ENCODE peak calls at places on chromosomes 7 and 10, in eight cellular contexts. K is NCI-H2081, W is substantia nigra, P is T-helper 2 cell, H is HT-29, Q is G401, R is iPS-NIHi11, B is psoas muscle. F is an unnamed sample.

GRCh38 chr7:128014864-128015263 is 16.4 kb downstream of the LRRC4 start:
- DNase-seq in K (no peak), W (no peak), P (no peak), H (no peak), Q (peak), R (no peak), B (no peak), F (no peak)

GRCh38 chr7:106608664-106609063 is 52.3 kb downstream of the CCDC71L start:
- DNase-seq in K (no peak), W (no peak), P (no peak), H (no peak), Q (no peak), R (no peak), B (no peak), F (no peak)

GRCh38 chr7:14389052-14389988 is 399.9 kb upstream of the ETV1 start:
- DNase-seq in K (peak), W (no peak), P (no peak), H (no peak), Q (no peak), R (no peak), B (no peak), F (no peak)

GRCh38 chr10:77552252-77552651 is 85.4 kb downstream of the KCNMA1 start:
- DNase-seq in K (no peak), W (no peak), P (no peak), H (no peak), Q (no peak), R (no peak), B (no peak), F (no peak)

GRCh38 chr7:22574756-22575517 is 74.9 kb upstream of the STEAP1B start:
- DNase-seq in K (no peak), W (no peak), P (no peak), H (no peak), Q (no peak), R (no peak), B (no peak), F (no peak)

GRCh38 chr10:127195041-127195506 is 1.3 kb downstream of the INSYN2A start:
- DNase-seq in K (no peak), W (peak), P (no peak), H (no peak), Q (no peak), R (peak), B (no peak), F (no peak)

GRCh38 chr10:85608706-85609105 is 757.9 kb downstream of the GRID1 start:
- DNase-seq in K (no peak), W (no peak), P (no peak), H (no peak), Q (no peak), R (no peak), B (no peak), F (no peak)

GRCh38 chr7:131369354-131369753 is 41.7 kb downstream of the MKLN1 start:
- DNase-seq in K (no peak), W (no peak), P (no peak), H (no peak), Q (no peak), R (no peak), B (no peak), F (no peak)

GRCh38 chr10:116925061-116925460 is 75.8 kb downstream of the ENO4 start:
- DNase-seq in K (no peak), W (no peak), P (no peak), H (no peak), Q (peak), R (no peak), B (no peak), F (no peak)

GRCh38 chr7:32318300-32319018 is 171.7 kb downstream of the LSM5 start:
- DNase-seq in K (no peak), W (no peak), P (no peak), H (no peak), Q (no peak), R (no peak), B (no peak), F (no peak)

GRCh38 chr7:64945481-64945756 is 42.3 kb downstream of the ZNF273 start:
- DNase-seq in K (no peak), W (no peak), P (no peak), H (no peak), Q (no peak), R (no peak), B (no peak), F (no peak)

GRCh38 chr10:4704034-4704545 is 121.9 kb upstream of the AKR1E2 start:
- DNase-seq in K (no peak), W (no peak), P (no peak), H (peak), Q (no peak), R (no peak), B (no peak), F (no peak)

GRCh38 chr10:10007972-10008371 is 1009.7 kb upstream of the CELF2 start:
- DNase-seq in K (peak), W (no peak), P (no peak), H (no peak), Q (no peak), R (no peak), B (no peak), F (no peak)

GRCh38 chr7:129489491-129489890 is 12.8 kb upstream of the SMKR1 start:
- DNase-seq in K (no peak), W (no peak), P (no peak), H (no peak), Q (no peak), R (no peak), B (no peak), F (peak)